ENCODE peak calls at places on chromosomes 2 and 18, in four cellular contexts. A is fibroblast of lung; H is stimulated activated CD4-positive, alpha-beta T cell treated with anti-CD3 and anti-CD28 coated beads, Interleukin-1b, Interleukin-23, amount 100 ng/mL, for 48 hours; O is naive thymus-derived CD4-positive, alpha-beta T cell. N is an unnamed sample.

GRCh38 chr2:4670331-4670730 is 967.0 kb downstream of the DCDC2C start:
- DNase-seq in A (no peak), H (no peak), O (no peak), N (no peak)

GRCh38 chr18:22128954-22129353 is 40.4 kb upstream of the GATA6 start:
- DNase-seq in A (no peak), H (no peak), O (no peak), N (no peak)

GRCh38 chr18:49839012-49839411 is 25.7 kb upstream of the ACAA2 start:
- DNase-seq in A (peak; percentile 87), H (no peak), O (no peak), N (no peak)

GRCh38 chr18:23669804-23670203 is 7.1 kb upstream of the ANKRD29 start:
- DNase-seq in A (no peak), H (no peak), O (no peak), N (no peak)

GRCh38 chr18:24368749-24369148 is 28.9 kb downstream of the OSBPL1A start:
- DNase-seq in A (no peak), H (peak; percentile 83), O (peak; percentile 1), N (no peak)

GRCh38 chr2:138814123-138814883 is 34.1 kb upstream of the NXPH2 start:
- DNase-seq in A (no peak), H (no peak), O (no peak), N (no peak)

GRCh38 chr2:140185076-140185475 is 1404.9 kb upstream of the NXPH2 start:
- DNase-seq in A (no peak), H (no peak), O (no peak), N (no peak)

GRCh38 chr2:231364961-231365810 is 30.3 kb upstream of the B3GNT7 start:
- DNase-seq in A (peak; percentile 63), H (no peak), O (no peak), N (no peak)

GRCh38 chr2:23635666-23636340 is 250.8 kb downstream of the KLHL29 start:
- DNase-seq in A (no peak), H (no peak), O (no peak), N (no peak)

GRCh38 chr2:10161206-10161931 is 38.8 kb downstream of the RRM2 start:
- DNase-seq in A (peak; percentile 70), H (no peak), O (no peak), N (no peak)

GRCh38 chr2:24919977-24920812 is at the start of gene ADCY3:
- DNase-seq in A (peak; percentile 35), H (peak; percentile 72), O (peak; percentile 54), N (peak; percentile 46)

GRCh38 chr18:22243513-22243912 is 74.1 kb downstream of the GATA6 start:
- DNase-seq in A (no peak), H (no peak), O (no peak), N (no peak)

GRCh38 chr2:23077599-23077998 is 307.4 kb upstream of the KLHL29 start:
- DNase-seq in A (no peak), H (no peak), O (no peak), N (no peak)

GRCh38 chr2:46241344-46241743 is 55.9 kb upstream of the EPAS1 start:
- DNase-seq in A (peak; percentile 33), H (no peak), O (no peak), N (no peak)

GRCh38 chr2:206211657-206212255 is 52.1 kb downstream of the EEF1B2 start:
- DNase-seq in A (peak; percentile 64), H (no peak), O (no peak), N (no peak)

GRCh38 chr2:203959265-203960034 is 22.9 kb downstream of the ICOS start:
- DNase-seq in A (no peak), H (no peak), O (no peak), N (no peak)

GRCh38 chr2:215590353-215590752 is 154.5 kb upstream of the FN1 start:
- DNase-seq in A (peak; percentile 36), H (no peak), O (no peak), N (no peak)

GRCh38 chr18:45724591-45724990 is 610 bp downstream of the SLC14A1 start:
- DNase-seq in A (peak; percentile 55), H (no peak), O (no peak), N (no peak)

GRCh38 chr2:144372484-144373195 is 147.3 kb downstream of the ZEB2 start:
- DNase-seq in A (no peak), H (no peak), O (no peak), N (no peak)

GRCh38 chr2:149931486-149931885 is 343.9 kb upstream of the MMADHC start:
- DNase-seq in A (no peak), H (no peak), O (no peak), N (no peak)

GRCh38 chr2:216574586-216574985 is 58.6 kb upstream of the IGFBP2 start:
- DNase-seq in A (no peak), H (no peak), O (no peak), N (no peak)

GRCh38 chr2:59025157-59025757 is 784.1 kb upstream of the FANCL start:
- DNase-seq in A (peak; percentile 14), H (peak; percentile 9), O (no peak), N (peak; percentile 24)

GRCh38 chr2:127084611-127085031 is 22.3 kb downstream of the BIN1 start:
- DNase-seq in A (peak; percentile 89), H (peak; percentile 35), O (peak; percentile 64), N (peak; percentile 78)

GRCh38 chr2:7071916-7072556 is 154.8 kb downstream of the RNF144A start:
- DNase-seq in A (no peak), H (no peak), O (no peak), N (no peak)

GRCh38 chr2:58967736-58968135 is 726.6 kb upstream of the FANCL start:
- DNase-seq in A (no peak), H (no peak), O (no peak), N (no peak)

N was measured in naive thymus-derived CD8-positive, alpha-beta T cell.